ENCODE peak calls at places on chromosome 12, in five cellular contexts. E is fibroblast of pulmonary artery, J is AG04450, F is lower lobe of right lung, C is skeletal muscle cell. D is an unnamed sample.

GRCh38 chr12:9632766-9633165 is 25.1 kb upstream of the KLRB1 start:
- DNase-seq in E (no peak), F (no peak), C (no peak), J (no peak), D (no peak)

GRCh38 chr12:11067514-11067913 is 5.4 kb upstream of the TAS2R46 start:
- DNase-seq in J (no peak), C (no peak), F (no peak), E (peak), D (no peak)

GRCh38 chr12:109393437-109394345 is 46.0 kb downstream of the MYO1H start:
- DNase-seq in E (peak), F (no peak), C (peak), J (peak), D (peak)

GRCh38 chr12:75738486-75738885 is 227.1 kb upstream of the KRR1 start:
- DNase-seq in E (no peak), J (no peak), C (no peak), F (no peak), D (no peak)

GRCh38 chr12:89971880-89972279 is 263.2 kb upstream of the ATP2B1 start:
- DNase-seq in J (no peak), C (no peak), F (no peak), E (peak), D (no peak)

GRCh38 chr12:88325828-88326214 is 183.7 kb downstream of the TMTC3 start:
- DNase-seq in J (peak), C (no peak), E (peak), F (no peak), D (no peak)

GRCh38 chr12:91109148-91109564 is 2.1 kb downstream of the LUM start:
- DNase-seq in J (no peak), C (peak), F (peak), E (peak), D (peak)

GRCh38 chr12:106139422-106140141 is 828 bp upstream of the NUAK1 start:
- DNase-seq in J (no peak), C (no peak), F (peak), E (peak), D (no peak)

GRCh38 chr12:124396544-124397398 is 101.9 kb downstream of the RFLNA start:
- DNase-seq in F (no peak), C (no peak), E (no peak), J (no peak), D (no peak)

GRCh38 chr12:109130755-109131521 is 14.6 kb downstream of the ACACB start:
- DNase-seq in F (no peak), J (no peak), E (no peak), C (no peak), D (no peak)

GRCh38 chr12:122368361-122369073 is 54.0 kb downstream of the CLIP1 start:
- DNase-seq in F (no peak), C (peak), J (peak), E (peak), D (no peak)

GRCh38 chr12:47133981-47134380 is 54.2 kb upstream of the AMIGO2 start:
- DNase-seq in C (no peak), J (no peak), E (no peak), F (no peak), D (no peak)

GRCh38 chr12:24297516-24297915 is 348.0 kb upstream of the SOX5 start:
- DNase-seq in C (no peak), E (no peak), J (no peak), F (no peak), D (no peak)

GRCh38 chr12:22268973-22269372 is 65.5 kb downstream of the ST8SIA1 start:
- DNase-seq in J (no peak), C (no peak), F (no peak), E (no peak), D (no peak)

GRCh38 chr12:110436231-110436630 is 13.9 kb downstream of the ARPC3 start:
- DNase-seq in J (no peak), F (no peak), C (no peak), E (peak), D (no peak)

GRCh38 chr12:127381043-127381668 is 885.8 kb upstream of the TMEM132C start:
- DNase-seq in J (no peak), F (no peak), C (no peak), E (peak), D (peak)

GRCh38 chr12:113980537-113981337 is 14.6 kb upstream of the RBM19 start:
- DNase-seq in J (peak), E (peak), F (no peak), C (peak), D (peak)

GRCh38 chr12:108833355-108833733 is 24.0 kb downstream of the SSH1 start:
- DNase-seq in J (no peak), C (no peak), E (peak), F (peak), D (no peak)

GRCh38 chr12:118055144-118055557 is 5.8 kb downstream of the WSB2 start:
- DNase-seq in C (no peak), E (peak), F (peak), J (no peak), D (peak)

GRCh38 chr12:22700126-22700525 is 75.2 kb downstream of the ETNK1 start:
- DNase-seq in C (peak), J (no peak), E (peak), F (no peak), D (no peak)

GRCh38 chr12:6553051-6553868 is 2.6 kb downstream of the IFFO1 start:
- DNase-seq in E (peak), F (no peak), J (no peak), C (peak), D (no peak)

GRCh38 chr12:26195641-26196423 is 459 bp downstream of the SSPN start:
- DNase-seq in E (peak), C (no peak), F (peak), J (no peak), D (no peak)

GRCh38 chr12:2363836-2364565 is 311.2 kb downstream of the CACNA1C start:
- DNase-seq in J (no peak), C (no peak), E (no peak), F (no peak), D (no peak)

GRCh38 chr12:90112668-90113067 is 404.0 kb upstream of the ATP2B1 start:
- DNase-seq in C (no peak), E (no peak), J (no peak), F (no peak), D (no peak)

GRCh38 chr12:118187746-118188390 is 51.9 kb downstream of the PEBP1 start:
- DNase-seq in E (peak), C (no peak), F (no peak), J (no peak), D (no peak)

GRCh38 chr12:115750340-115750739 is 527.2 kb downstream of the MED13L start:
- DNase-seq in J (no peak), C (no peak), F (no peak), E (no peak), D (no peak)

GRCh38 chr12:105882404-105882803 is 256.4 kb downstream of the NUAK1 start:
- DNase-seq in F (no peak), E (peak), C (no peak), J (no peak), D (no peak)

GRCh38 chr12:130787445-130788410 is 51.3 kb downstream of the STX2 start:
- DNase-seq in F (no peak), C (peak), J (no peak), E (peak), D (no peak)

GRCh38 chr12:130792926-130793849 is 45.9 kb downstream of the STX2 start:
- DNase-seq in C (no peak), E (no peak), F (no peak), J (no peak), D (no peak)

GRCh38 chr12:130787041-130787440 is 52.0 kb downstream of the STX2 start:
- DNase-seq in C (no peak), J (no peak), E (no peak), F (no peak), D (no peak)

GRCh38 chr12:130791699-130792098 is 47.4 kb downstream of the STX2 start:
- DNase-seq in J (no peak), C (no peak), E (no peak), F (no peak), D (no peak)

DNA sequence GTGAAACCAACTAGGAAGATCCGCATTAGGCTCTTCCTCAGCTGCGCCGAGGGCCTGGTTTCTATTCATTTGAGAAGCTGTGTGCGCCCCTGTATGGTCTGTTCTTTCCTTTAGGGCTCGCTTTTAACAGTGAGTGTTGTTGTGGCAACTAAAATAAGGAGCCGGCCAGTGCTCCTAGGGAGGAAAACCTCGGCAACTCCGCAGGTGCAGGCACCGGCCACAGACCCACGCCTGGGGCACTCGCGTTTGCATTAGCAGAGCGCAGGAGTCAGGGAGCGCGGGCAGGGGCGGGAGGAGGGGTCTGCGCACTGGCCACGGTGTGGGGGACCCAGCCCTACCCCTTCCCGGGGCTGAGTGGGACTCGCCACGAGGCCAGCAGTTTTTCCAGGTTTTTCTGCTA is 50.5 kb downstream of the STX2 start:
- DNase-seq in C (no peak), E (no peak), J (no peak), F (no peak), D (no peak)
- H3K4me3 ChIP-seq in C (no peak), E (no peak), J (no peak), F (no peak), D (no peak)

DNA sequence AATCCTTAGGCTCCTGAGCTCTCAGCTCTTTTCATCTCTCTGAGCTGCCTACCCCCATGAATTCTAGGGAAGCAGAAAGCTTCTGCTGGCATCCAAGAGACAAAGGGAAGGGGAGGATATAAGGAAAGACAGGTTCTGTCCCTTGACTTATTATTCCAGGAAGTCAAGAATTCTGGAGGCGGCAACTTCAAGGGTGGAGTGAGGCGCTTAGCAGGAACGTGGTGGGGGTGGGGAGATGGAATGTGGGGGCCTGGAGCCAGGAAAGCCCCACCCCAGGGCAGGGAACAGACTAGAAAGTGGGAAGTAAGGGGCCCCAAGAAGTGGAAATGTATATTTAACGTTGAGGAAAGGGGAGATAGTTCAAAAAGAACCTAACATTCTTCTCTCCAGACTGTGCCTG is 1.4 kb downstream of the CALCOCO1 start:
- DNase-seq in F (no peak), E (no peak), C (no peak), J (no peak), D (no peak)
- H3K4me3 ChIP-seq in F (peak), E (peak), C (peak), J (peak), D (no peak)

DNA sequence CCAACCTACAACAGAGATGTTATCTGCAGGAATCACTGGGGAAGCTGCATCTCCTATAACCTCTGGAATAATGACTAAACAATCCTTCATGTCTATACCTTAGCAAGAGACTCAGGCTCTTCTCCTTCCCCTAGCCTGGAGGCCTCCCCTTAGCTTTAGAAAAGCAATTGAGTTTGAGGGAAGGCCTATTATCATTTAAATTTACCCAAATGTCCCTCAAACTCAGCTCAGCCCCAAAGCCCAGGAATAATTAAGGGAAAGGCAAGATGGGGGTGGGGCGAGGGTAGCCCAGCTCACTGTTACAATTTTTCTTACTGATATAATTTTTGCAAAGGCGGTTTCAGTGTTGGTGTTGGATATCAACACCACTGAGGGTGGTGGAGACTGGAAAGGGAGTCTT is 151.4 kb upstream of the EEA1 start:
- DNase-seq in J (no peak), F (no peak), C (no peak), E (no peak), D (no peak)
- H3K4me3 ChIP-seq in J (no peak), F (no peak), C (no peak), E (no peak), D (no peak)

DNA sequence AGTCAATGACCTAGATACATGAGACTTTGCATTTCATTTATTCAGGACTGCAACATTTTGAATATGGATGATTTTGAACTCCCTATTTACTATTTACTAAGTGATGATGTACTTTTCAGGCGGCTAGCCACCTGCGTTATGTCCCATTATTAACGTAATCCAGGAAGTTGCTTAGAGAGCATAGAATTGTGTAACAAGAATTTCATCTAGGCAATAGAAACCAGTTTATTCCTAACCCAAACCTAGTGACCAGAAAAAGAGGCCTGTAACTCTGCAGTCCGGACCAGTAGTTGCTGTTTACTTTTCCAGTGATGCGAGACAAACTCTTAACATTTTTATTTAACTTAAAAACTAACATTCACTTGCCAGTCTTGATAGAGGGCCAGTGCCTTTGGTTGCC is 12.3 kb downstream of the NUDT4 start:
- DNase-seq in C (no peak), F (no peak), J (no peak), E (no peak), D (no peak)
- H3K4me3 ChIP-seq in C (no peak), F (no peak), J (no peak), E (no peak), D (no peak)

DNA sequence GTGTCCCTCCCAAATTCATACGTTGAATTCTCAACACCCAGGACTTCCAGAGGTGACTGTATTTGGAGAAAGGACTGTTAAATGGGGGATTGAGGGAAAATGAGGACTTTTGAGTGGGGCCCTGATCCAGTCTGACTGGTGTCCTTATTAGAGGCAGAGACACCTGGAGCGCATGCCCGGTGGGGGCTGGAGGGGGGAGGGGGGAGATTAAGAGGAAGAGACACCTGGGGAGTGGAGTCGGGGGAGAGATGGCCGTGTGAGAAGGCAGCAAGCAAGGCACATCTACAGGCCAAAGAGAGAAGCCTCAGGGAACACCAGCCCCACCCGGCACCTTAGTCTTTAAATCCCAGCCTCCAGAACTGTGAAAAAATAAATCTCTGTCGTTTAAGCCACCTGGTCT is 209.7 kb downstream of the SLC41A2 start:
- DNase-seq in J (no peak), F (no peak), C (no peak), E (no peak), D (no peak)
- H3K4me3 ChIP-seq in J (no peak), F (no peak), C (no peak), E (no peak), D (no peak)

DNA sequence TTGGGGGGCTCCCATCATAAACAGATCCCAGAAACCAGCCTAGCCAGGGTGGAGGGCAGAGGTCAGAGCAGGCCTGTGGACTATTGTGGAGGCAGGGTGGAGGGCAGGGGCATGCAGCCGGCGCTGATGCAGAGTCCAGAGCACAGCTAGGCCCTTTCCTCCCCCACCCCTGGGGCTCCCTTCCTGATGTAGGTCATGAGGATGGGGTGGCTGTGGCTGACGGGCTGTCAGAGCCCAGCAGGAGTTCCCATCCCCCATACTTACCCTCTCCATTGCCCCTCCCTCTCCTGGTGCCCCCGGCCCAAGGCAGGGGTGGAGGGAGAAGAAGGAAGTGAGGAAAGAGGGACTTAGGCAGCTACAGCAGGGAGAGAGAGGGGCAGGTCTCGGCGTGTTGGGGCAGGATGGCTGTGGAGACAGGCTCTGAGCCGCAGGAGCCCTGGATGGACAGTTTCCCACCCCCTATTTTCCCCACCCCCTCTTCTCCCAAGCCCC is 5.7 kb upstream of the ZNF385A start:
- DNase-seq in C (no peak), F (no peak), E (no peak), J (no peak), D (no peak)
- H3K4me3 ChIP-seq in C (no peak), F (no peak), E (no peak), J (no peak), D (no peak)

GRCh38 chr12:132505105-132505851 is 15.3 kb downstream of the FBRSL1 start:
- DNase-seq in F (peak), E (no peak), J (no peak), C (no peak), D (no peak)

GRCh38 chr12:132505852-132506219 is 15.9 kb downstream of the FBRSL1 start:
- DNase-seq in J (no peak), E (no peak), C (no peak), F (no peak), D (no peak)

GRCh38 chr12:132507656-132508055 is 17.7 kb downstream of the FBRSL1 start:
- DNase-seq in F (no peak), C (no peak), E (no peak), J (no peak), D (no peak)

GRCh38 chr12:132506730-132507538 is 17.0 kb downstream of the FBRSL1 start:
- DNase-seq in J (peak), C (peak), F (peak), E (peak), D (no peak)

DNA sequence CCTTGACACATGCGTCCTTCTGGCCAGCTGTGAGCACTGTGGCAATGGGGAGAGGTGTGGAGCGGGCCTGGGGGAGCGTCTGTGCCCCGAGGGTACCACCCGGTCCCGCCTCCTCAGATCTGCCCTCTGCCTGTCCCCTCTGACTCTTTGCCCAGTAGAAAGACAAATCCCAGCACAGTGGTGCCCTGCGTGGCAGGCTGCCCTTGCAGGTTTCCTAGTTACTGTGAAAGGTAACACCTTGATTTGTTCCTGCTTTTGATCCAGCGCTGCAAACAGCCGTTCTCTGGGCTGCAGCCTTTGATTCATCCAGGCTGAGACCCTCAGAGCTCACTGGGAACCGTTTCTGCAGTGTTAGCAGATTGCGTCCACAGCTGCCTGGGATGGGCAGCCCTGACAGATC is 16.4 kb downstream of the FBRSL1 start:
- DNase-seq in C (no peak), F (no peak), J (no peak), E (no peak), D (no peak)
- H3K4me3 ChIP-seq in C (peak), F (peak), J (peak), E (peak), D (no peak)

GRCh38 chr12:48183091-48183875 is at the start of gene CCDC184:
- DNase-seq in E (peak), C (no peak), F (peak), J (no peak), D (peak)

GRCh38 chr12:48183876-48184548 is 568 bp downstream of the CCDC184 start:
- DNase-seq in J (no peak), F (no peak), C (no peak), E (no peak), D (no peak)

GRCh38 chr12:48182659-48183058 is 785 bp upstream of the CCDC184 start:
- DNase-seq in C (no peak), F (no peak), E (no peak), J (no peak), D (no peak)

GRCh38 chr12:48185181-48185919 is 1.9 kb downstream of the CCDC184 start:
- DNase-seq in C (no peak), J (no peak), E (no peak), F (no peak), D (no peak)

GRCh38 chr12:48184549-48184922 is 1.1 kb downstream of the CCDC184 start:
- DNase-seq in E (no peak), J (no peak), C (no peak), F (no peak), D (no peak)
- H3K4me3 ChIP-seq in E (no peak), J (no peak), C (peak), F (peak), D (no peak)

DNA sequence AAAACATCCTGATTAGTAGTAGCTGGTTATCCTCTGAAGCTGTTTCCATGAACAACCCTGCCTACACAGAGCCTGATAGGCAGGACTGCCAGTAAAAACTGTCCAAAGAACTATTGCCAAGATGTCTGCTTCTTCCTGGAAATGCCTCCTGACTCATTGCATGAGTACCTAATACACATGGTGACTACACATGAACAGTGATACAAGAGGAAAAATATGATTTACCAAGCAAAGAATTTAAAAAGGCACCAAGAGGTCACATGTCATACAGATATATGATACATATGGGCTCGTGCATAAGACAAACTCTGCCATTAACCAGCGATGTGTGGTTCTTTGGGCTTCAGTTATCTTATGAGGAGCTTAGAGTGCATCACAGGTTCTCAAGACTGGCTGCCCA is 552.3 kb downstream of the SLC16A7 start:
- DNase-seq in C (peak), J (peak), E (peak), F (no peak), D (no peak)
- H3K4me3 ChIP-seq in C (no peak), J (no peak), E (no peak), F (no peak), D (no peak)

D was measured in Jurkat, Clone E6-1.